ENCODE peak calls at places on chromosomes 1 and 21, in four cellular contexts. One of them, this sample, is unnamed.

GRCh38 chr1:75198761-75199160 is 64.6 kb downstream of the LHX8 start:
- DNase-seq in left cardiac atrium: no peak
- DNase-seq in fibroblast of lung: no peak
- DNase-seq in foreskin fibroblast: no peak
- DNase-seq in this sample: no peak

GRCh38 chr1:84164156-84164555 is 20.1 kb downstream of the PRKACB start:
- DNase-seq in left cardiac atrium: no peak
- DNase-seq in fibroblast of lung: peak; percentile 64
- DNase-seq in foreskin fibroblast: no peak
- DNase-seq in this sample: no peak

GRCh38 chr1:161009602-161010211 is 11.2 kb downstream of the F11R start:
- DNase-seq in fibroblast of lung: no peak
- DNase-seq in foreskin fibroblast: no peak
- DNase-seq in left cardiac atrium: no peak
- DNase-seq in this sample: no peak

GRCh38 chr1:67162954-67163353 is 3.3 kb upstream of the IL23R start:
- DNase-seq in left cardiac atrium: no peak
- DNase-seq in foreskin fibroblast: peak; percentile 10
- DNase-seq in fibroblast of lung: no peak
- DNase-seq in this sample: no peak

GRCh38 chr21:45129231-45129923 is 55.0 kb downstream of the ADARB1 start:
- DNase-seq in left cardiac atrium: peak; percentile 49
- DNase-seq in foreskin fibroblast: peak; percentile 30
- DNase-seq in fibroblast of lung: no peak
- DNase-seq in this sample: peak; percentile 54

GRCh38 chr1:145995964-145996432 is 381 bp downstream of the TXNIP start:
- DNase-seq in left cardiac atrium: no peak
- DNase-seq in fibroblast of lung: no peak
- DNase-seq in foreskin fibroblast: no peak
- DNase-seq in this sample: peak; percentile 28

GRCh38 chr1:50427086-50427817 is 4.0 kb upstream of the DMRTA2 start:
- DNase-seq in foreskin fibroblast: no peak
- DNase-seq in left cardiac atrium: no peak
- DNase-seq in fibroblast of lung: no peak
- DNase-seq in this sample: no peak

GRCh38 chr1:156126701-156127534 is 12.4 kb downstream of the LMNA start:
- DNase-seq in foreskin fibroblast: peak; percentile 93
- DNase-seq in left cardiac atrium: peak; percentile 70
- DNase-seq in fibroblast of lung: peak; percentile 83
- DNase-seq in this sample: peak; percentile 66

GRCh38 chr1:225763815-225764548 is 13.6 kb upstream of the SRP9 start:
- DNase-seq in left cardiac atrium: peak; percentile 70
- DNase-seq in fibroblast of lung: peak; percentile 82
- DNase-seq in foreskin fibroblast: peak; percentile 50
- DNase-seq in this sample: peak; percentile 40

GRCh38 chr1:77687519-77687906 is 5.1 kb upstream of the ZZZ3 start:
- DNase-seq in fibroblast of lung: peak; percentile 25
- DNase-seq in foreskin fibroblast: no peak
- DNase-seq in left cardiac atrium: peak; percentile 43
- DNase-seq in this sample: peak; percentile 22

GRCh38 chr1:242454262-242455051 is 70.0 kb downstream of the PLD5 start:
- DNase-seq in foreskin fibroblast: peak; percentile 5
- DNase-seq in fibroblast of lung: peak; percentile 47
- DNase-seq in left cardiac atrium: no peak
- DNase-seq in this sample: no peak

GRCh38 chr1:40102896-40103295 is 5.8 kb upstream of the PPT1 start:
- DNase-seq in foreskin fibroblast: no peak
- DNase-seq in left cardiac atrium: no peak
- DNase-seq in fibroblast of lung: no peak
- DNase-seq in this sample: no peak

GRCh38 chr1:79749607-79750006 is 743.1 kb upstream of the ADGRL4 start:
- DNase-seq in left cardiac atrium: no peak
- DNase-seq in foreskin fibroblast: no peak
- DNase-seq in fibroblast of lung: no peak
- DNase-seq in this sample: no peak

GRCh38 chr1:53197301-53198205 is 929 bp downstream of the CPT2 start:
- DNase-seq in foreskin fibroblast: no peak
- DNase-seq in left cardiac atrium: no peak
- DNase-seq in fibroblast of lung: no peak
- DNase-seq in this sample: no peak

GRCh38 chr1:218284377-218284916 is 646 bp upstream of the RRP15 start:
- DNase-seq in foreskin fibroblast: no peak
- DNase-seq in fibroblast of lung: no peak
- DNase-seq in left cardiac atrium: no peak
- DNase-seq in this sample: peak; percentile 28

GRCh38 chr1:54347261-54347954 is 58.8 kb downstream of the SSBP3 start:
- DNase-seq in foreskin fibroblast: no peak
- DNase-seq in left cardiac atrium: no peak
- DNase-seq in fibroblast of lung: no peak
- DNase-seq in this sample: no peak

GRCh38 chr1:89894210-89894668 is 73.4 kb downstream of the LRRC8D start:
- DNase-seq in left cardiac atrium: no peak
- DNase-seq in foreskin fibroblast: peak; percentile 86
- DNase-seq in fibroblast of lung: peak; percentile 80
- DNase-seq in this sample: no peak

GRCh38 chr21:43207868-43208267 is 39.1 kb downstream of the CRYAA start:
- DNase-seq in left cardiac atrium: no peak
- DNase-seq in fibroblast of lung: no peak
- DNase-seq in foreskin fibroblast: no peak
- DNase-seq in this sample: no peak

GRCh38 chr1:30008372-30008997 is 714.9 kb downstream of the MATN1 start:
- DNase-seq in left cardiac atrium: no peak
- DNase-seq in fibroblast of lung: no peak
- DNase-seq in foreskin fibroblast: no peak
- DNase-seq in this sample: no peak

GRCh38 chr1:211939876-211940468 is 95.4 kb downstream of the INTS7 start:
- DNase-seq in left cardiac atrium: no peak
- DNase-seq in foreskin fibroblast: no peak
- DNase-seq in fibroblast of lung: no peak
- DNase-seq in this sample: no peak

GRCh38 chr1:58249729-58250586 is 296.6 kb downstream of the OMA1 start:
- DNase-seq in fibroblast of lung: peak; percentile 34
- DNase-seq in left cardiac atrium: peak; percentile 24
- DNase-seq in foreskin fibroblast: peak; percentile 14
- DNase-seq in this sample: peak; percentile 43

This sample was measured in ovary.